ENCODE peak calls at places on chromosomes 13 and 19, in eight cellular contexts. X is fibroblast of pulmonary artery, M is adrenal gland, Y is pancreas, Q is K562, F is kidney, W is AG04450, K is HCT116. D is an unnamed sample.
A peak's percentile ranks its signal among the peaks of the same experiment; 100 is the strongest.

GRCh38 chr13:111429064-111429558 is 108.7 kb downstream of the TEX29 start:
- DNase-seq in X (peak; percentile 16), Y (peak; percentile 45), M (peak; percentile 66), K (peak; percentile 58), Q (peak; percentile 41), F (no peak), W (no peak), D (peak; percentile 12)

GRCh38 chr13:42272115-42272756 is at the start of gene AKAP11:
- DNase-seq in X (peak; percentile 49), Y (no peak), W (no peak), K (no peak), Q (no peak), F (no peak), M (peak; percentile 72), D (no peak)

GRCh38 chr19:7850975-7851622 is 21.1 kb downstream of the EVI5L start:
- DNase-seq in Y (no peak), W (no peak), K (no peak), M (no peak), X (no peak), Q (no peak), F (no peak), D (no peak)

GRCh38 chr13:34521166-34521565 is 420.9 kb upstream of the NBEA start:
- DNase-seq in K (no peak), Q (no peak), W (no peak), F (no peak), M (peak; percentile 51), Y (no peak), X (no peak), D (no peak)

GRCh38 chr19:661427-662196 is 1.4 kb downstream of the RNF126 start:
- DNase-seq in K (no peak), Y (no peak), W (no peak), X (no peak), F (no peak), M (no peak), Q (no peak), D (no peak)

GRCh38 chr19:6739884-6740588 is 556 bp downstream of the TRIP10 start:
- DNase-seq in Y (no peak), F (no peak), W (no peak), K (no peak), X (no peak), M (peak; percentile 70), Q (peak; percentile 68), D (peak; percentile 42)

GRCh38 chr19:34253711-34254551 is 423 bp upstream of the GARRE1 start:
- DNase-seq in K (no peak), M (peak; percentile 91), Y (peak; percentile 85), X (no peak), W (no peak), F (peak; percentile 95), Q (no peak), D (no peak)

GRCh38 chr13:111636804-111637203 is 316.4 kb downstream of the TEX29 start:
- DNase-seq in M (no peak), W (no peak), Y (no peak), Q (no peak), F (no peak), X (no peak), K (no peak), D (no peak)

GRCh38 chr13:105702441-105702840 is 833.0 kb downstream of the EFNB2 start:
- DNase-seq in Q (no peak), F (no peak), M (no peak), K (no peak), Y (peak; percentile 2), X (no peak), W (no peak), D (no peak)

GRCh38 chr19:5974721-5975387 is 3.1 kb downstream of the RANBP3 start:
- DNase-seq in F (peak; percentile 52), K (no peak), X (no peak), Q (no peak), W (no peak), M (no peak), Y (no peak), D (no peak)

GRCh38 chr13:45102136-45102802 is 18.0 kb upstream of the GTF2F2 start:
- DNase-seq in X (no peak), F (no peak), K (no peak), Y (no peak), Q (no peak), W (peak; percentile 24), M (no peak), D (no peak)

GRCh38 chr19:29239220-29239776 is 26.3 kb upstream of the UQCRFS1 start:
- DNase-seq in Q (no peak), K (no peak), M (peak; percentile 14), Y (no peak), X (no peak), F (no peak), W (no peak), D (no peak)

GRCh38 chr19:39336483-39336882 is 640 bp upstream of the GMFG start:
- DNase-seq in X (no peak), Q (no peak), M (no peak), Y (no peak), K (no peak), W (no peak), F (no peak), D (no peak)

GRCh38 chr19:39332293-39332692 is 3.5 kb downstream of the GMFG start:
- DNase-seq in K (no peak), X (no peak), F (no peak), Y (no peak), M (no peak), W (no peak), Q (no peak), D (no peak)

GRCh38 chr19:39334444-39334976 is 1.3 kb downstream of the GMFG start:
- DNase-seq in W (no peak), F (no peak), M (no peak), K (no peak), Y (no peak), Q (no peak), X (no peak), D (no peak)

GRCh38 chr19:39333507-39333906 is 2.3 kb downstream of the GMFG start:
- DNase-seq in W (no peak), M (no peak), X (no peak), K (no peak), Y (no peak), F (no peak), Q (no peak), D (no peak)

GRCh38 chr19:39335168-39335567 is 675 bp downstream of the GMFG start:
- DNase-seq in W (no peak), Y (no peak), X (no peak), M (no peak), F (no peak), K (no peak), Q (peak; percentile 54), D (no peak)
- H3K4me3 ChIP-seq in W (no peak overlapping the region), Y (no peak overlapping the region), X (no peak overlapping the region), M (no peak overlapping the region), F (peak overlapping the region; percentile 54), K (no peak overlapping the region), Q (peak overlapping the region; percentile 44), D (no peak overlapping the region)

GRCh38 chr19:18117364-18117691 is 19.8 kb downstream of the MAST3 start:
- DNase-seq in W (no peak), K (no peak), Q (no peak), X (no peak), F (no peak), M (no peak), Y (no peak), D (no peak)

GRCh38 chr19:18120127-18120526 is 22.5 kb downstream of the MAST3 start:
- DNase-seq in Y (no peak), X (no peak), M (no peak), W (no peak), Q (no peak), F (no peak), K (no peak), D (no peak)

GRCh38 chr19:18119243-18120105 is 21.9 kb downstream of the MAST3 start:
- DNase-seq in F (no peak), Y (no peak), M (no peak), X (no peak), K (no peak), W (no peak), Q (no peak), D (no peak)

GRCh38 chr19:18118420-18119242 is 21.1 kb downstream of the MAST3 start:
- DNase-seq in W (no peak), K (no peak), Q (peak; percentile 11), F (no peak), Y (peak; percentile 59), X (peak; percentile 25), M (no peak), D (no peak)

DNA sequence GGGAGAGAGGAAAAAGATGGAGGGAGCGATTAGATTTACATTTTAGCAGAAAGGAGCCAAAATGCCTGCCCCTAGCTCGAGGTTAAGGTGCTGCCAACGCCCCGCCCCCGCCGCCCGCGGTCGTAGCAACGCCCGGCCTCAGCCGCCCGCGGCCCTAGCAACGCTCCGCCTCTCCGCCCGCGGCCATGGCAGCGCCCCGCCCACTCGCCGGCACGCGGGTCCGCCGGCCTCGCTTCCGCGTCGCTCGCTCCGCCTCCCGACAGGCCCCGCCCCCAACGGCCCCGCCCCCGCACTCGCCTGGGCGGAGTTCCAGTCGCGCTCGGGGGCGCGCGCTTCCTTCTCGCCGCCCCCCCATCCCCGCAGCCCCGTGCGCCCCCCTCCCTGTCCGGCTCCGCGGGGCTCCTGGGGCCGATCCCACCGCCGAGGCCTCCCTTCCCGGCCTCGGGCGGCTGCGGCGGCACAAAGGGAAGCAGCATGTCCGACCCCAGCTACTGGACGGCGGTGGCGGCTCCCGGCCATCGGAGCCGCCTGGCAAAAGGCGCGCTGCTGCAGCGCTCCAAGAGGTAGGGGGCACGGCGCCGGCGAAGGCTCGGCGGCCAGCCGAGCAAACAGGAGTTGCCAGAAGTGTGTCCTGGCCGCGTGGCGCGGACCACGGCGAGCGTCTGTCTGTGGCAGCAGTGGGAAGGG is 20.3 kb downstream of the MAST3 start:
- DNase-seq in F (peak; percentile 97), M (peak; percentile 92), K (peak; percentile 39), Q (peak; percentile 98), Y (peak; percentile 90), W (no peak), X (peak; percentile 88), D (peak; percentile 60)
- TF ChIP-seq CTCF in F (no peak), M (no peak), K (no peak), Q (no peak), Y (no peak), W (peak; percentile 12), X (no peak), D (no peak)

GRCh38 chr19:14979136-14979497 is 547 bp downstream of the SLC1A6 start:
- DNase-seq in Y (no peak), Q (no peak), X (no peak), K (no peak), W (no peak), M (no peak), F (no peak), D (no peak)
- H3K4me3 ChIP-seq in Y (no peak overlapping the region), Q (no peak overlapping the region), X (no peak overlapping the region), K (no peak overlapping the region), W (no peak overlapping the region), M (no peak overlapping the region), F (no peak overlapping the region), D (peak overlapping the region; percentile 50)

DNA sequence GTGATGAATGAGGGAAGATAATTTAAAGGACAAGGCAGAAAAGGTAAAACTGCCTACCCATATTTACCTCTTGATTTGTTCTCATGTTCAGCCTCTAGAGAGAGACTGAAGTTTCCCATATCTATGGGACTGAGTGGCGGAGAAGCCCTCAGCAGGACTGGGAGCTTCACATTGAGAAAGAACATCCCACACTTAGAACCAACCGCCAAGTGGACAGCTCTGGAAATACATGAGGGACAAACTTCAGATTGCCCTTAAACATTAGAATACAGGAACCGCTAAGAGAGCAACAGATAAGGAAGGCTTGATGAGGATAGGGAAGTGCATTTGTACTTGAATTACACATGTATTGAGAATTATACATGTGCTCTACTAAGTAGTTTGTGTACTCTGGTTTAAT is 316.0 kb upstream of the MIR17HG start:
- DNase-seq in X (no peak), K (no peak), Q (no peak), W (no peak), Y (no peak), F (no peak), M (no peak), D (no peak)
- TF ChIP-seq CTCF in X (no peak), K (peak; percentile 10), Q (peak; percentile 17), W (no peak), Y (no peak), F (no peak), M (no peak), D (no peak)

GRCh38 chr19:36750066-36750691 is 22.4 kb downstream of the ZNF850 start:
- DNase-seq in Q (no peak), W (no peak), K (no peak), F (no peak), M (no peak), X (no peak), Y (no peak), D (no peak)
- H3K4me3 ChIP-seq in Q (no peak overlapping the region), W (no peak overlapping the region), K (no peak overlapping the region), F (peak overlapping the region; percentile 6), M (no peak overlapping the region), X (no peak overlapping the region), Y (no peak overlapping the region), D (peak overlapping the region; percentile 24)